ENCODE peak calls at places on chromosomes 7 and 10, in five cellular contexts. H is stimulated activated CD8-positive, alpha-beta memory T cell treated with anti-CD3 and anti-CD28 coated beads, Interleukin-2, amount 100 ng/mL, for 48 hours; U is globus pallidus; Y is CD4-positive, alpha-beta T cell; K is thoracic aorta. A is an unnamed sample.

GRCh38 chr10:131683281-131683861 is 217.4 kb upstream of the PPP2R2D start:
- DNase-seq in H (no peak), U (no peak), Y (no peak), K (no peak), A (peak)

GRCh38 chr7:140661124-140661523 is 11.6 kb upstream of the ADCK2 start:
- DNase-seq in H (no peak), U (peak), Y (no peak), K (no peak), A (no peak)

GRCh38 chr10:126124044-126124443 is 227.7 kb downstream of the FANK1 start:
- DNase-seq in H (no peak), U (no peak), Y (no peak), K (no peak), A (no peak)

GRCh38 chr7:120156476-120156875 is 116.5 kb upstream of the KCND2 start:
- DNase-seq in H (no peak), U (no peak), Y (no peak), K (no peak), A (no peak)

GRCh38 chr10:133278577-133279265 is 2.1 kb upstream of the ADAM8 start:
- DNase-seq in H (peak), U (no peak), Y (no peak), K (no peak), A (no peak)

GRCh38 chr7:107251963-107252362 is 83.2 kb downstream of the HBP1 start:
- DNase-seq in H (no peak), U (no peak), Y (no peak), K (no peak), A (no peak)

GRCh38 chr10:97333601-97334369 is 744 bp downstream of the FRAT2 start:
- DNase-seq in H (no peak), U (no peak), Y (no peak), K (no peak), A (peak)

GRCh38 chr7:153389261-153389660 is 629.7 kb downstream of the ACTR3B start:
- DNase-seq in H (no peak), U (no peak), Y (no peak), K (no peak), A (no peak)

GRCh38 chr10:95201736-95202135 is 7.7 kb downstream of the ACSM6 start:
- DNase-seq in H (no peak), U (no peak), Y (no peak), K (no peak), A (no peak)

GRCh38 chr10:23341004-23341403 is 3.6 kb downstream of the C10orf67 start:
- DNase-seq in H (no peak), U (no peak), Y (no peak), K (no peak), A (no peak)

GRCh38 chr7:40324889-40325288 is 190.1 kb downstream of the SUGCT start:
- DNase-seq in H (no peak), U (no peak), Y (no peak), K (no peak), A (no peak)

GRCh38 chr10:79147306-79147705 is 78.5 kb downstream of the ZMIZ1 start:
- DNase-seq in H (no peak), U (no peak), Y (no peak), K (no peak), A (no peak)

GRCh38 chr7:101728888-101729883 is 88.2 kb upstream of the CUX1 start:
- DNase-seq in H (no peak), U (no peak), Y (no peak), K (no peak), A (no peak)

GRCh38 chr7:117950601-117951278 is 77.5 kb upstream of the CTTNBP2 start:
- DNase-seq in H (no peak), U (no peak), Y (no peak), K (no peak), A (no peak)

GRCh38 chr7:8232999-8233847 is 28.7 kb downstream of the ICA1 start:
- DNase-seq in H (no peak), U (no peak), Y (no peak), K (no peak), A (no peak)

GRCh38 chr7:74355091-74355490 is 65.9 kb downstream of the CLIP2 start:
- DNase-seq in H (no peak), U (no peak), Y (no peak), K (peak), A (no peak)

GRCh38 chr7:146136357-146136875 is 19.8 kb downstream of the CNTNAP2 start:
- DNase-seq in H (no peak), U (no peak), Y (no peak), K (no peak), A (no peak)

GRCh38 chr7:127665922-127666321 is 13.9 kb downstream of the SND1 start:
- DNase-seq in H (no peak), U (no peak), Y (no peak), K (no peak), A (no peak)

GRCh38 chr10:23157691-23158369 is 34.3 kb upstream of the PTF1A start:
- DNase-seq in H (no peak), U (peak), Y (no peak), K (no peak), A (no peak)

GRCh38 chr10:11381023-11381422 is 230.4 kb downstream of the USP6NL start:
- DNase-seq in H (no peak), U (no peak), Y (no peak), K (no peak), A (no peak)

GRCh38 chr7:30649717-30650116 is 32.5 kb downstream of the CRHR2 start:
- DNase-seq in H (no peak), U (no peak), Y (no peak), K (no peak), A (peak)

GRCh38 chr10:84008878-84009277 is 130.4 kb upstream of the GHITM start:
- DNase-seq in H (peak), U (no peak), Y (no peak), K (no peak), A (no peak)

GRCh38 chr7:115574676-115575291 is 455.8 kb downstream of the TFEC start:
- DNase-seq in H (no peak), U (no peak), Y (no peak), K (no peak), A (no peak)

GRCh38 chr7:102122026-102122425 is 164.6 kb upstream of the SH2B2 start:
- DNase-seq in H (no peak), U (no peak), Y (no peak), K (no peak), A (no peak)

GRCh38 chr7:67764312-67764711 is 767.7 kb downstream of the TYW1 start:
- DNase-seq in H (no peak), U (no peak), Y (no peak), K (no peak), A (no peak)

GRCh38 chr10:44010873-44011602 is 362.4 kb upstream of the ZNF32 start:
- DNase-seq in H (no peak), U (no peak), Y (no peak), K (no peak), A (no peak)

A was measured in lower leg skin.